ENCODE peak calls at places on chromosomes 5 and 9, in eight cellular contexts. T is H1, Z is GM12878, M is SK-N-SH, W is endothelial cell of umbilical vein, N is K562, O is HCT116, C is HepG2. G is an unnamed sample.
A peak's percentile ranks its signal among the peaks of the same experiment; 100 is the strongest.

GRCh38 chr5:148909001-148909400 is 82.6 kb downstream of the ADRB2 start:
- DNase-seq in Z (no peak), M (no peak), N (no peak), O (no peak), W (peak; percentile 82), C (no peak), T (no peak), G (no peak)

GRCh38 chr5:116300016-116300601 is 215.3 kb downstream of the COMMD10 start:
- DNase-seq in T (no peak), N (no peak), Z (no peak), M (no peak), C (no peak), O (no peak), W (no peak), G (no peak)

GRCh38 chr5:141529002-141529401 is 40.1 kb downstream of the PCDHGC5 start:
- DNase-seq in Z (no peak), C (no peak), O (no peak), W (no peak), N (no peak), T (no peak), M (no peak), G (no peak)

GRCh38 chr9:108756746-108757490 is 98.9 kb downstream of the ACTL7B start:
- DNase-seq in M (no peak), N (no peak), W (no peak), Z (no peak), O (peak; percentile 33), C (peak; percentile 29), T (no peak), G (peak; percentile 74)

GRCh38 chr9:77475641-77476473 is 172.3 kb downstream of the GNA14 start:
- DNase-seq in T (no peak), O (no peak), N (no peak), M (no peak), W (peak; percentile 33), Z (no peak), C (no peak), G (peak; percentile 35)

GRCh38 chr9:118882674-118883073 is 486.6 kb downstream of the BRINP1 start:
- DNase-seq in M (no peak), T (no peak), O (no peak), C (no peak), N (no peak), Z (no peak), W (no peak), G (no peak)

GRCh38 chr5:176902102-176902814 is 3.1 kb upstream of the HK3 start:
- DNase-seq in Z (no peak), C (no peak), W (no peak), O (no peak), N (no peak), T (no peak), M (no peak), G (no peak)

GRCh38 chr5:7827602-7828001 is 23.3 kb downstream of the CFAP90 start:
- DNase-seq in O (no peak), Z (no peak), T (no peak), M (peak; percentile 49), N (no peak), C (no peak), W (no peak), G (no peak)

GRCh38 chr5:126603402-126603991 is 2.8 kb downstream of the PHAX start:
- DNase-seq in C (no peak), W (no peak), M (no peak), N (no peak), Z (no peak), T (no peak), O (no peak), G (no peak)

GRCh38 chr9:15146121-15146820 is 160.7 kb downstream of the TTC39B start:
- DNase-seq in W (no peak), M (no peak), N (no peak), T (no peak), O (no peak), C (no peak), Z (no peak), G (no peak)

GRCh38 chr5:180318456-180319089 is 26.7 kb upstream of the MAPK9 start:
- DNase-seq in C (no peak), M (no peak), Z (no peak), N (no peak), T (no peak), O (no peak), W (no peak), G (no peak)

GRCh38 chr9:114784721-114785253 is 21.1 kb downstream of the TNFSF15 start:
- DNase-seq in Z (no peak), W (no peak), C (no peak), N (no peak), T (no peak), O (no peak), M (no peak), G (no peak)

GRCh38 chr5:100667021-100667671 is 132.0 kb downstream of the FAM174A start:
- DNase-seq in N (no peak), O (no peak), W (peak; percentile 54), Z (no peak), C (no peak), T (no peak), M (no peak), G (no peak)

GRCh38 chr5:132641241-132641723 is 16.7 kb upstream of the IL13 start:
- DNase-seq in Z (no peak), C (no peak), T (no peak), O (no peak), W (no peak), N (no peak), M (no peak), G (no peak)

GRCh38 chr5:172872997-172873491 is 39.0 kb downstream of the ERGIC1 start:
- DNase-seq in T (no peak), O (no peak), C (no peak), Z (no peak), M (no peak), N (no peak), W (peak; percentile 90), G (no peak)

GRCh38 chr5:35908814-35909213 is 29.6 kb downstream of the CAPSL start:
- DNase-seq in C (no peak), M (peak; percentile 39), T (no peak), Z (no peak), W (no peak), N (no peak), O (no peak), G (no peak)

GRCh38 chr9:800561-800960 is 40.9 kb upstream of the DMRT1 start:
- DNase-seq in C (no peak), O (no peak), W (peak; percentile 37), T (no peak), N (no peak), Z (no peak), M (no peak), G (no peak)

GRCh38 chr9:83986765-83987401 is 6.3 kb downstream of the RMI1 start:
- DNase-seq in M (no peak), Z (no peak), C (peak; percentile 80), O (peak; percentile 42), N (no peak), T (no peak), W (no peak), G (no peak)

GRCh38 chr5:123391009-123391408 is 32.2 kb downstream of the CEP120 start:
- DNase-seq in Z (no peak), C (no peak), O (no peak), T (no peak), N (no peak), W (no peak), M (no peak), G (no peak)

GRCh38 chr5:168479166-168479565 is 7.1 kb upstream of the RARS1 start:
- DNase-seq in C (no peak), N (no peak), M (no peak), W (no peak), Z (no peak), T (no peak), O (no peak), G (no peak)

GRCh38 chr5:37710965-37711364 is 128.9 kb downstream of the GDNF start:
- DNase-seq in Z (no peak), T (no peak), W (no peak), C (no peak), M (no peak), O (no peak), N (no peak), G (no peak)

GRCh38 chr5:111224561-111224989 is 391 bp downstream of the CAMK4 start:
- DNase-seq in M (no peak), O (no peak), W (peak; percentile 7), C (no peak), T (no peak), Z (no peak), N (no peak), G (no peak)

GRCh38 chr9:10050016-10050415 is 562.8 kb downstream of the PTPRD start:
- DNase-seq in M (no peak), C (no peak), N (no peak), T (no peak), Z (no peak), W (no peak), O (no peak), G (no peak)

GRCh38 chr9:36119476-36119875 is 17.1 kb upstream of the GLIPR2 start:
- DNase-seq in M (no peak), C (no peak), O (no peak), T (no peak), N (no peak), Z (no peak), W (peak; percentile 47), G (no peak)

GRCh38 chr5:178416206-178416882 is 173.8 kb downstream of the COL23A1 start:
- DNase-seq in W (no peak), M (peak; percentile 11), N (no peak), T (no peak), C (no peak), Z (no peak), O (no peak), G (no peak)

GRCh38 chr9:37909326-37909725 is 5.4 kb upstream of the SLC25A51 start:
- DNase-seq in C (no peak), M (no peak), O (no peak), W (no peak), Z (no peak), N (no peak), T (no peak), G (no peak)
- H3K4me2 ChIP-seq in C (peak overlapping the region; percentile 34), M (no peak overlapping the region), O (no peak overlapping the region), W (no peak overlapping the region), Z (no peak overlapping the region), N (no peak overlapping the region), T (no peak overlapping the region), G (no peak overlapping the region)

GRCh38 chr9:72816666-72817065 is 136.2 kb downstream of the ALDH1A1 start:
- DNase-seq in O (no peak), C (no peak), Z (no peak), M (no peak), N (no peak), W (no peak), T (no peak), G (no peak)
- TF ChIP-seq POLR2AphosphoS5 in O (no peak), C (no peak), Z (no peak), M (no peak), N (no peak), W (no peak), T (no peak), G (no peak)

GRCh38 chr5:73617510-73618279 is 8.3 kb upstream of the ARHGEF28 start:
- DNase-seq in T (no peak), O (no peak), W (peak; percentile 76), Z (no peak), N (no peak), C (no peak), M (no peak), G (no peak)
- H3K4me2 ChIP-seq in T (no peak overlapping the region), O (no peak overlapping the region), W (peak overlapping the region; percentile 70), Z (peak overlapping the region; percentile 62), N (no peak overlapping the region), C (peak overlapping the region; percentile 93), M (no peak overlapping the region), G (no peak overlapping the region)

DNA sequence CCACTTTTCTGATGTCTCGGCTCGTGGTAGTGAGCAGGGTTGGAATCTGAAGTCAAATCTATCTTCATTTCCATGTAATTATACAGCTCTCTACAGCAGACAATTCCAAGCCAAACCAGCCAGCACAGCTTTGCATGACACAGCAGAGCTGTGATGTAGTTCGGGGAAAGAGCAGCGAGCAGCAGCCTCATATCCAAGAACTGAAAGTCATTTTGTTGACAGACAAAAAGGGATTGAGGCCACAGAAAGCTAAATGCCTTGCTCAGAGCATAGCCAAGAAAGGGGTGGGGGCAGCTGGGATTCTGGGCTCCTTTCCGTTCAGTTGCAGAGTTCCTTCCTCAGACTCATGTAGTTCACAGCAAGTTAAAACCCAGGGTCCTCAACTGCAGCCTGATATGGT is 32.0 kb downstream of the LCP2 start:
- DNase-seq in C (no peak), O (no peak), Z (no peak), W (no peak), T (no peak), N (no peak), M (no peak), G (peak; percentile 37)
- TF ChIP-seq POLR2AphosphoS5 in C (no peak), O (no peak), Z (no peak), W (no peak), T (no peak), N (no peak), M (no peak), G (no peak)